ENCODE peak calls at places on chromosomes 3 and 15, in six cellular contexts. One of them, this sample, is unnamed.

GRCh38 chr3:119624002-119624401 is 26.3 kb downstream of the PLA1A start:
- DNase-seq in stimulated activated CD4-positive, alpha-beta T cell treated with anti-CD3 and anti-CD28 coated beads, Interleukin-12 subunit alpha, Interleukin-12 subunit beta, amount 100 ng/mL, for 24 hours: no peak
- DNase-seq in NCI-H1930: no peak
- DNase-seq in T-helper 1 cell: no peak
- DNase-seq in NCI-H446: no peak
- DNase-seq in HTR-8/SVneo: no peak
- DNase-seq in this sample: no peak

GRCh38 chr15:55266547-55266946 is 23.1 kb downstream of the RAB27A start:
- DNase-seq in stimulated activated CD4-positive, alpha-beta T cell treated with anti-CD3 and anti-CD28 coated beads, Interleukin-12 subunit alpha, Interleukin-12 subunit beta, amount 100 ng/mL, for 24 hours: no peak
- DNase-seq in NCI-H1930: no peak
- DNase-seq in T-helper 1 cell: no peak
- DNase-seq in NCI-H446: no peak
- DNase-seq in HTR-8/SVneo: no peak
- DNase-seq in this sample: no peak

GRCh38 chr3:126438186-126438585 is 37.5 kb downstream of the ZXDC start:
- DNase-seq in stimulated activated CD4-positive, alpha-beta T cell treated with anti-CD3 and anti-CD28 coated beads, Interleukin-12 subunit alpha, Interleukin-12 subunit beta, amount 100 ng/mL, for 24 hours: no peak
- DNase-seq in NCI-H1930: no peak
- DNase-seq in T-helper 1 cell: no peak
- DNase-seq in NCI-H446: no peak
- DNase-seq in HTR-8/SVneo: no peak
- DNase-seq in this sample: no peak

GRCh38 chr15:54082836-54083492 is 104.7 kb downstream of the UNC13C start:
- DNase-seq in stimulated activated CD4-positive, alpha-beta T cell treated with anti-CD3 and anti-CD28 coated beads, Interleukin-12 subunit alpha, Interleukin-12 subunit beta, amount 100 ng/mL, for 24 hours: no peak
- DNase-seq in NCI-H1930: no peak
- DNase-seq in T-helper 1 cell: no peak
- DNase-seq in NCI-H446: peak
- DNase-seq in HTR-8/SVneo: no peak
- DNase-seq in this sample: no peak

GRCh38 chr3:77179762-77180161 is 139.9 kb downstream of the ROBO2 start:
- DNase-seq in stimulated activated CD4-positive, alpha-beta T cell treated with anti-CD3 and anti-CD28 coated beads, Interleukin-12 subunit alpha, Interleukin-12 subunit beta, amount 100 ng/mL, for 24 hours: no peak
- DNase-seq in NCI-H1930: no peak
- DNase-seq in T-helper 1 cell: no peak
- DNase-seq in NCI-H446: peak
- DNase-seq in HTR-8/SVneo: no peak
- DNase-seq in this sample: no peak

GRCh38 chr15:71448688-71449114 is 333.4 kb downstream of the THSD4 start:
- DNase-seq in stimulated activated CD4-positive, alpha-beta T cell treated with anti-CD3 and anti-CD28 coated beads, Interleukin-12 subunit alpha, Interleukin-12 subunit beta, amount 100 ng/mL, for 24 hours: no peak
- DNase-seq in NCI-H1930: no peak
- DNase-seq in T-helper 1 cell: no peak
- DNase-seq in NCI-H446: peak
- DNase-seq in HTR-8/SVneo: peak
- DNase-seq in this sample: no peak

GRCh38 chr3:133633439-133633838 is 28.3 kb downstream of the TOPBP1 start:
- DNase-seq in stimulated activated CD4-positive, alpha-beta T cell treated with anti-CD3 and anti-CD28 coated beads, Interleukin-12 subunit alpha, Interleukin-12 subunit beta, amount 100 ng/mL, for 24 hours: no peak
- DNase-seq in NCI-H1930: no peak
- DNase-seq in T-helper 1 cell: no peak
- DNase-seq in NCI-H446: no peak
- DNase-seq in HTR-8/SVneo: no peak
- DNase-seq in this sample: no peak

GRCh38 chr3:47036145-47036544 is 56.7 kb downstream of the NBEAL2 start:
- DNase-seq in stimulated activated CD4-positive, alpha-beta T cell treated with anti-CD3 and anti-CD28 coated beads, Interleukin-12 subunit alpha, Interleukin-12 subunit beta, amount 100 ng/mL, for 24 hours: no peak
- DNase-seq in NCI-H1930: no peak
- DNase-seq in T-helper 1 cell: no peak
- DNase-seq in NCI-H446: no peak
- DNase-seq in HTR-8/SVneo: no peak
- DNase-seq in this sample: no peak

GRCh38 chr15:31403606-31404005 is 77.0 kb downstream of the KLF13 start:
- DNase-seq in stimulated activated CD4-positive, alpha-beta T cell treated with anti-CD3 and anti-CD28 coated beads, Interleukin-12 subunit alpha, Interleukin-12 subunit beta, amount 100 ng/mL, for 24 hours: no peak
- DNase-seq in NCI-H1930: no peak
- DNase-seq in T-helper 1 cell: no peak
- DNase-seq in NCI-H446: no peak
- DNase-seq in HTR-8/SVneo: no peak
- DNase-seq in this sample: no peak

GRCh38 chr15:52163321-52164190 is 27.6 kb downstream of the GNB5 start:
- DNase-seq in stimulated activated CD4-positive, alpha-beta T cell treated with anti-CD3 and anti-CD28 coated beads, Interleukin-12 subunit alpha, Interleukin-12 subunit beta, amount 100 ng/mL, for 24 hours: no peak
- DNase-seq in NCI-H1930: no peak
- DNase-seq in T-helper 1 cell: no peak
- DNase-seq in NCI-H446: no peak
- DNase-seq in HTR-8/SVneo: no peak
- DNase-seq in this sample: no peak

GRCh38 chr3:10142707-10143560 is 1.4 kb downstream of the VHL start:
- DNase-seq in stimulated activated CD4-positive, alpha-beta T cell treated with anti-CD3 and anti-CD28 coated beads, Interleukin-12 subunit alpha, Interleukin-12 subunit beta, amount 100 ng/mL, for 24 hours: no peak
- DNase-seq in NCI-H1930: no peak
- DNase-seq in T-helper 1 cell: peak
- DNase-seq in NCI-H446: no peak
- DNase-seq in HTR-8/SVneo: no peak
- DNase-seq in this sample: peak

GRCh38 chr3:52237659-52238172 is 1.2 kb downstream of the TWF2 start:
- DNase-seq in stimulated activated CD4-positive, alpha-beta T cell treated with anti-CD3 and anti-CD28 coated beads, Interleukin-12 subunit alpha, Interleukin-12 subunit beta, amount 100 ng/mL, for 24 hours: no peak
- DNase-seq in NCI-H1930: no peak
- DNase-seq in T-helper 1 cell: no peak
- DNase-seq in NCI-H446: peak
- DNase-seq in HTR-8/SVneo: peak
- DNase-seq in this sample: no peak

GRCh38 chr3:24406900-24407299 is 87.8 kb downstream of the THRB start:
- DNase-seq in stimulated activated CD4-positive, alpha-beta T cell treated with anti-CD3 and anti-CD28 coated beads, Interleukin-12 subunit alpha, Interleukin-12 subunit beta, amount 100 ng/mL, for 24 hours: no peak
- DNase-seq in NCI-H1930: no peak
- DNase-seq in T-helper 1 cell: no peak
- DNase-seq in NCI-H446: no peak
- DNase-seq in HTR-8/SVneo: no peak
- DNase-seq in this sample: no peak

GRCh38 chr15:89364341-89364740 is 29.7 kb upstream of the POLG start:
- DNase-seq in stimulated activated CD4-positive, alpha-beta T cell treated with anti-CD3 and anti-CD28 coated beads, Interleukin-12 subunit alpha, Interleukin-12 subunit beta, amount 100 ng/mL, for 24 hours: no peak
- DNase-seq in NCI-H1930: no peak
- DNase-seq in T-helper 1 cell: no peak
- DNase-seq in NCI-H446: peak
- DNase-seq in HTR-8/SVneo: no peak
- DNase-seq in this sample: no peak

GRCh38 chr3:12195231-12195630 is 36.5 kb upstream of the TIMP4 start:
- DNase-seq in stimulated activated CD4-positive, alpha-beta T cell treated with anti-CD3 and anti-CD28 coated beads, Interleukin-12 subunit alpha, Interleukin-12 subunit beta, amount 100 ng/mL, for 24 hours: no peak
- DNase-seq in NCI-H1930: no peak
- DNase-seq in T-helper 1 cell: no peak
- DNase-seq in NCI-H446: no peak
- DNase-seq in HTR-8/SVneo: no peak
- DNase-seq in this sample: no peak

GRCh38 chr3:177519588-177519987 is 322.3 kb upstream of the TBL1XR1 start:
- DNase-seq in stimulated activated CD4-positive, alpha-beta T cell treated with anti-CD3 and anti-CD28 coated beads, Interleukin-12 subunit alpha, Interleukin-12 subunit beta, amount 100 ng/mL, for 24 hours: no peak
- DNase-seq in NCI-H1930: no peak
- DNase-seq in T-helper 1 cell: no peak
- DNase-seq in NCI-H446: no peak
- DNase-seq in HTR-8/SVneo: no peak
- DNase-seq in this sample: no peak

GRCh38 chr3:129343643-129344360 is 65.1 kb downstream of the HMCES start:
- DNase-seq in stimulated activated CD4-positive, alpha-beta T cell treated with anti-CD3 and anti-CD28 coated beads, Interleukin-12 subunit alpha, Interleukin-12 subunit beta, amount 100 ng/mL, for 24 hours: no peak
- DNase-seq in NCI-H1930: peak
- DNase-seq in T-helper 1 cell: peak
- DNase-seq in NCI-H446: no peak
- DNase-seq in HTR-8/SVneo: no peak
- DNase-seq in this sample: peak

GRCh38 chr3:109346770-109347295 is 9.5 kb upstream of the DPPA4 start:
- DNase-seq in stimulated activated CD4-positive, alpha-beta T cell treated with anti-CD3 and anti-CD28 coated beads, Interleukin-12 subunit alpha, Interleukin-12 subunit beta, amount 100 ng/mL, for 24 hours: no peak
- DNase-seq in NCI-H1930: no peak
- DNase-seq in T-helper 1 cell: no peak
- DNase-seq in NCI-H446: no peak
- DNase-seq in HTR-8/SVneo: no peak
- DNase-seq in this sample: no peak

This sample was measured in CD8-positive, alpha-beta T cell.